ENCODE peak calls at places on chromosomes 13 and 19, in nine cellular contexts. One of them, this sample, is unnamed.

GRCh38 chr13:102580552-102581169 is 16.1 kb upstream of the TPP2 start:
- DNase-seq in OCI-LY7: peak; percentile 59
- DNase-seq in GM23338: peak; percentile 86
- DNase-seq in PC-3: peak; percentile 78
- DNase-seq in HCT116: peak; percentile 68
- DNase-seq in GM23248: peak; percentile 78
- DNase-seq in MM.1S: peak; percentile 64
- DNase-seq in SK-N-SH: peak; percentile 54
- DNase-seq in hepatocyte: peak; percentile 82
- DNase-seq in this sample: peak; percentile 73

GRCh38 chr13:72542241-72542640 is 185.2 kb downstream of the MZT1 start:
- DNase-seq in OCI-LY7: no peak
- DNase-seq in GM23338: no peak
- DNase-seq in PC-3: no peak
- DNase-seq in HCT116: no peak
- DNase-seq in GM23248: no peak
- DNase-seq in MM.1S: no peak
- DNase-seq in SK-N-SH: no peak
- DNase-seq in hepatocyte: no peak
- DNase-seq in this sample: no peak

GRCh38 chr19:3768015-3768747 is 3.8 kb downstream of the RAX2 start:
- DNase-seq in OCI-LY7: no peak
- DNase-seq in GM23338: no peak
- DNase-seq in PC-3: no peak
- DNase-seq in HCT116: no peak
- DNase-seq in GM23248: no peak
- DNase-seq in MM.1S: no peak
- DNase-seq in SK-N-SH: no peak
- DNase-seq in hepatocyte: no peak
- DNase-seq in this sample: no peak

GRCh38 chr13:26971990-26972888 is 199.4 kb downstream of the USP12 start:
- DNase-seq in OCI-LY7: peak; percentile 53
- DNase-seq in GM23338: peak; percentile 81
- DNase-seq in PC-3: peak; percentile 64
- DNase-seq in HCT116: peak; percentile 26
- DNase-seq in GM23248: peak; percentile 40
- DNase-seq in MM.1S: peak; percentile 31
- DNase-seq in SK-N-SH: no peak
- DNase-seq in hepatocyte: peak; percentile 68
- DNase-seq in this sample: peak; percentile 58

GRCh38 chr13:30755678-30756077 is 20.3 kb downstream of the ALOX5AP start:
- DNase-seq in OCI-LY7: no peak
- DNase-seq in GM23338: no peak
- DNase-seq in PC-3: no peak
- DNase-seq in HCT116: no peak
- DNase-seq in GM23248: no peak
- DNase-seq in MM.1S: peak; percentile 65
- DNase-seq in SK-N-SH: no peak
- DNase-seq in hepatocyte: no peak
- DNase-seq in this sample: no peak

GRCh38 chr19:1066748-1067340 is at the start of gene ARHGAP45:
- DNase-seq in OCI-LY7: peak; percentile 87
- DNase-seq in GM23338: peak; percentile 68
- DNase-seq in PC-3: peak; percentile 48
- DNase-seq in HCT116: no peak
- DNase-seq in GM23248: peak; percentile 63
- DNase-seq in MM.1S: peak; percentile 89
- DNase-seq in SK-N-SH: peak; percentile 66
- DNase-seq in hepatocyte: peak; percentile 63
- DNase-seq in this sample: peak; percentile 52

GRCh38 chr19:2186071-2186846 is 22.5 kb downstream of the DOT1L start:
- DNase-seq in OCI-LY7: no peak
- DNase-seq in GM23338: no peak
- DNase-seq in PC-3: no peak
- DNase-seq in HCT116: no peak
- DNase-seq in GM23248: peak; percentile 98
- DNase-seq in MM.1S: no peak
- DNase-seq in SK-N-SH: no peak
- DNase-seq in hepatocyte: peak; percentile 85
- DNase-seq in this sample: peak; percentile 39

GRCh38 chr19:43634877-43635560 is 4.6 kb downstream of the CADM4 start:
- DNase-seq in OCI-LY7: peak; percentile 57
- DNase-seq in GM23338: peak; percentile 77
- DNase-seq in PC-3: no peak
- DNase-seq in HCT116: no peak
- DNase-seq in GM23248: peak; percentile 43
- DNase-seq in MM.1S: no peak
- DNase-seq in SK-N-SH: no peak
- DNase-seq in hepatocyte: peak; percentile 63
- DNase-seq in this sample: peak; percentile 86

GRCh38 chr13:42893346-42893745 is 98.7 kb downstream of the EPSTI1 start:
- DNase-seq in OCI-LY7: no peak
- DNase-seq in GM23338: no peak
- DNase-seq in PC-3: peak; percentile 21
- DNase-seq in HCT116: no peak
- DNase-seq in GM23248: peak; percentile 62
- DNase-seq in MM.1S: no peak
- DNase-seq in SK-N-SH: no peak
- DNase-seq in hepatocyte: no peak
- DNase-seq in this sample: no peak

GRCh38 chr13:57784633-57785032 is 153.1 kb downstream of the PCDH17 start:
- DNase-seq in OCI-LY7: no peak
- DNase-seq in GM23338: no peak
- DNase-seq in PC-3: no peak
- DNase-seq in HCT116: no peak
- DNase-seq in GM23248: no peak
- DNase-seq in MM.1S: no peak
- DNase-seq in SK-N-SH: no peak
- DNase-seq in hepatocyte: no peak
- DNase-seq in this sample: no peak

GRCh38 chr19:16273005-16273404 is 51.6 kb upstream of the KLF2 start:
- DNase-seq in OCI-LY7: no peak
- DNase-seq in GM23338: peak; percentile 26
- DNase-seq in PC-3: no peak
- DNase-seq in HCT116: no peak
- DNase-seq in GM23248: no peak
- DNase-seq in MM.1S: no peak
- DNase-seq in SK-N-SH: no peak
- DNase-seq in hepatocyte: no peak
- DNase-seq in this sample: peak; percentile 54

GRCh38 chr19:57779220-57779845 is 9.9 kb downstream of the ZNF586 start:
- DNase-seq in OCI-LY7: no peak
- DNase-seq in GM23338: no peak
- DNase-seq in PC-3: no peak
- DNase-seq in HCT116: no peak
- DNase-seq in GM23248: no peak
- DNase-seq in MM.1S: no peak
- DNase-seq in SK-N-SH: no peak
- DNase-seq in hepatocyte: no peak
- DNase-seq in this sample: no peak

GRCh38 chr13:43300817-43301216 is 277.4 kb downstream of the DNAJC15 start:
- DNase-seq in OCI-LY7: no peak
- DNase-seq in GM23338: no peak
- DNase-seq in PC-3: no peak
- DNase-seq in HCT116: no peak
- DNase-seq in GM23248: peak; percentile 86
- DNase-seq in MM.1S: no peak
- DNase-seq in SK-N-SH: no peak
- DNase-seq in hepatocyte: no peak
- DNase-seq in this sample: no peak

GRCh38 chr19:32977269-32977668 is 5.2 kb downstream of the FAAP24 start:
- DNase-seq in OCI-LY7: no peak
- DNase-seq in GM23338: no peak
- DNase-seq in PC-3: no peak
- DNase-seq in HCT116: no peak
- DNase-seq in GM23248: no peak
- DNase-seq in MM.1S: no peak
- DNase-seq in SK-N-SH: no peak
- DNase-seq in hepatocyte: no peak
- DNase-seq in this sample: no peak

GRCh38 chr19:13652810-13653590 is 111.3 kb upstream of the MRI1 start:
- DNase-seq in OCI-LY7: peak; percentile 40
- DNase-seq in GM23338: peak; percentile 40
- DNase-seq in PC-3: peak; percentile 20
- DNase-seq in HCT116: no peak
- DNase-seq in GM23248: no peak
- DNase-seq in MM.1S: no peak
- DNase-seq in SK-N-SH: no peak
- DNase-seq in hepatocyte: no peak
- DNase-seq in this sample: no peak

GRCh38 chr13:24097064-24097463 is 63.5 kb upstream of the SPATA13 start:
- DNase-seq in OCI-LY7: no peak
- DNase-seq in GM23338: no peak
- DNase-seq in PC-3: peak; percentile 19
- DNase-seq in HCT116: no peak
- DNase-seq in GM23248: peak; percentile 92
- DNase-seq in MM.1S: no peak
- DNase-seq in SK-N-SH: no peak
- DNase-seq in hepatocyte: no peak
- DNase-seq in this sample: no peak

GRCh38 chr19:3135961-3136683 is at the start of gene GNA15:
- DNase-seq in OCI-LY7: no peak
- DNase-seq in GM23338: no peak
- DNase-seq in PC-3: no peak
- DNase-seq in HCT116: no peak
- DNase-seq in GM23248: no peak
- DNase-seq in MM.1S: no peak
- DNase-seq in SK-N-SH: no peak
- DNase-seq in hepatocyte: no peak
- DNase-seq in this sample: no peak

GRCh38 chr19:3275068-3275582 is 50.7 kb downstream of the CELF5 start:
- DNase-seq in OCI-LY7: peak; percentile 80
- DNase-seq in GM23338: peak; percentile 92
- DNase-seq in PC-3: peak; percentile 10
- DNase-seq in HCT116: peak; percentile 36
- DNase-seq in GM23248: no peak
- DNase-seq in MM.1S: no peak
- DNase-seq in SK-N-SH: no peak
- DNase-seq in hepatocyte: no peak
- DNase-seq in this sample: peak; percentile 87

GRCh38 chr13:45500492-45501174 is 35.9 kb downstream of the COG3 start:
- DNase-seq in OCI-LY7: no peak
- DNase-seq in GM23338: no peak
- DNase-seq in PC-3: peak; percentile 80
- DNase-seq in HCT116: peak; percentile 63
- DNase-seq in GM23248: peak; percentile 82
- DNase-seq in MM.1S: no peak
- DNase-seq in SK-N-SH: no peak
- DNase-seq in hepatocyte: no peak
- DNase-seq in this sample: no peak

GRCh38 chr19:40279761-40280607 is 5.2 kb downstream of the AKT2 start:
- DNase-seq in OCI-LY7: peak; percentile 37
- DNase-seq in GM23338: no peak
- DNase-seq in PC-3: no peak
- DNase-seq in HCT116: no peak
- DNase-seq in GM23248: peak; percentile 30
- DNase-seq in MM.1S: no peak
- DNase-seq in SK-N-SH: peak; percentile 7
- DNase-seq in hepatocyte: peak; percentile 4
- DNase-seq in this sample: no peak
- H3K4me1 ChIP-seq in OCI-LY7: peaks cover 52% of the 10 kb centered on the region
- H3K4me1 ChIP-seq in GM23338: peaks cover 17% of the 10 kb centered on the region
- H3K4me1 ChIP-seq in PC-3: no peaks in the 10 kb centered on the region
- H3K4me1 ChIP-seq in HCT116: peaks cover 11% of the 10 kb centered on the region
- H3K4me1 ChIP-seq in GM23248: peaks cover 54% of the 10 kb centered on the region
- H3K4me1 ChIP-seq in MM.1S: peaks cover 10% of the 10 kb centered on the region
- H3K4me1 ChIP-seq in SK-N-SH: peaks cover 29% of the 10 kb centered on the region
- H3K4me1 ChIP-seq in hepatocyte: peaks cover 55% of the 10 kb centered on the region
- H3K4me1 ChIP-seq in this sample: peaks cover 11% of the 10 kb centered on the region

DNA sequence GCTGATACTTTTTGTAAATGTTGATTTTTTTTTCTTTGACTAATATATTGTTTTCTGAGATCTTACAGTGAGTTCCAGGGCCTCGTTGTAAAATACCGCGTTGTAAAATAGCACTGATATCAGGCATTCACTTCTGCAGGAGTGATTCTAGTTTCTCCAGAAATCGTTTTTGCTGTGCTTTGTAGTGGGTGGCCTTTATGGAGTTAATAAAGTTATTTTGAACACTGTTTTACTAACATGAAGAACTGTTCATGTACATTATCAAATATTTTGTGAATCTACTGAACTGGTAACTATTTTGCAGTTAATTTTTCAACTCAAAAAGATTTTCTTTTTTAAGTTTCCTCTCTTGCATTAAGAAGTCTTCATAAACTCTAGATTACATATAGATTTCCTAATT is 985 bp upstream of the ZNF266 start:
- DNase-seq in OCI-LY7: no peak
- DNase-seq in GM23338: no peak
- DNase-seq in PC-3: no peak
- DNase-seq in HCT116: no peak
- DNase-seq in GM23248: no peak
- DNase-seq in MM.1S: no peak
- DNase-seq in SK-N-SH: no peak
- DNase-seq in hepatocyte: no peak
- DNase-seq in this sample: no peak
- H3K4me3 ChIP-seq in OCI-LY7: peak overlapping the region; percentile 93
- H3K4me3 ChIP-seq in GM23338: peak overlapping the region; percentile 80
- H3K4me3 ChIP-seq in PC-3: peak overlapping the region; percentile 85
- H3K4me3 ChIP-seq in HCT116: no peak overlapping the region
- H3K4me3 ChIP-seq in GM23248: peak overlapping the region; percentile 93
- H3K4me3 ChIP-seq in MM.1S: no peak overlapping the region
- H3K4me3 ChIP-seq in SK-N-SH: peak overlapping the region; percentile 80
- H3K4me3 ChIP-seq in hepatocyte: peak overlapping the region; percentile 45
- H3K4me3 ChIP-seq in this sample: peak overlapping the region; percentile 70

DNA sequence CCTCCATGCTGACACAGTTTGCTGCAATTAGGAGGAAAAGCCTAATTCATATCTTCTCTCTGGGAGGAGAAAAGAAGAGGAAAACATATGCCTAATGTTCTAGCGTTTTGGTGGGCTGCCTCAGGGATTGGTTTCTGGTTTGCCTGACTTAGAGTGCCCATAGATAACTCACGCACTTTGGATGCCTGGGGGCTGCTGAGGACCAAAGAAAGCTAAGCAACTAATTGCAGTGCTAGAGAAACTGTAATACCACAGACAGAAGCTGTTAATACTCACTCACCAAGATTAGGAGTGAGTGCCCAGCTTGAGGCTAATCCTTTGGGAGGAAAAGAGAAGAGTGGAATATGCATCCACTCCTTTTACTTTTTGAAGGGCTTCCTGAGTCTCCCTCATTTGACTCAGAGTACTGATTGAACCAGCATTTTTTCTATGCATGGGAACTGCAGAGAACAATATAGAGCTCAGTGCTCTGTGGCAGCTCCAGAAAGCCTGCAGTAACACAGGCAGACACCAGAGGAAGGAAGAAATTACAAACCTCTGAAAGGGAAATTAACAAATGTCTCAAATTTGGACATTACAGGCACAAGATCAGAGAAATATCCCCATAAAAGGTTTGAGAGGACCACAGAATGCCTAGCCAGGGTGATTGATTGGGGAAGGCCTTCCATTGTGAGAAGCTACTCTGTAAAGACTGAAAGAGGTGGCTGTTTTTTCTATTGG is 666.4 kb downstream of the OLFM4 start:
- DNase-seq in OCI-LY7: no peak
- DNase-seq in GM23338: peak; percentile 30
- DNase-seq in PC-3: no peak
- DNase-seq in HCT116: no peak
- DNase-seq in GM23248: no peak
- DNase-seq in MM.1S: no peak
- DNase-seq in SK-N-SH: no peak
- DNase-seq in hepatocyte: no peak
- DNase-seq in this sample: peak; percentile 28
- TF ChIP-seq EZH2phosphoT487 in OCI-LY7: no peak
- TF ChIP-seq EZH2phosphoT487 in GM23338: no peak
- TF ChIP-seq EZH2phosphoT487 in PC-3: no peak
- TF ChIP-seq EZH2phosphoT487 in HCT116: no peak
- TF ChIP-seq EZH2phosphoT487 in GM23248: no peak
- TF ChIP-seq EZH2phosphoT487 in MM.1S: no peak
- TF ChIP-seq EZH2phosphoT487 in SK-N-SH: no peak
- TF ChIP-seq EZH2phosphoT487 in hepatocyte: no peak
- TF ChIP-seq EZH2phosphoT487 in this sample: no peak

GRCh38 chr13:99660101-99660500 is 158.8 kb downstream of the TM9SF2 start:
- DNase-seq in OCI-LY7: no peak
- DNase-seq in GM23338: no peak
- DNase-seq in PC-3: no peak
- DNase-seq in HCT116: no peak
- DNase-seq in GM23248: no peak
- DNase-seq in MM.1S: no peak
- DNase-seq in SK-N-SH: no peak
- DNase-seq in hepatocyte: no peak
- DNase-seq in this sample: peak; percentile 39
- H3K4me1 ChIP-seq in OCI-LY7: no peaks in the 10 kb centered on the region
- H3K4me1 ChIP-seq in GM23338: peaks cover 61% of the 10 kb centered on the region
- H3K4me1 ChIP-seq in PC-3: no peaks in the 10 kb centered on the region
- H3K4me1 ChIP-seq in HCT116: peaks cover 15% of the 10 kb centered on the region
- H3K4me1 ChIP-seq in GM23248: peaks cover 7% of the 10 kb centered on the region
- H3K4me1 ChIP-seq in MM.1S: no peaks in the 10 kb centered on the region
- H3K4me1 ChIP-seq in SK-N-SH: peaks cover 6% of the 10 kb centered on the region
- H3K4me1 ChIP-seq in hepatocyte: peaks cover 14% of the 10 kb centered on the region
- H3K4me1 ChIP-seq in this sample: peaks cover 87% of the 10 kb centered on the region